ENCODE peak calls at places on chromosomes 16 and 17, in ten cellular contexts. B is pancreas, L is retina, T is H1, M is WTC11, R is NCI-H510A, N is endothelial cell, Z is fibroblast of villous mesenchyme, W is transverse colon, U is NCI-H1092 treated with DMSO at 0.1 percent for 48 hours. K is an unnamed sample.

GRCh38 chr17:62749926-62750325 is 58.2 kb downstream of the MARCHF10 start:
- DNase-seq in M (no peak), N (no peak), W (no peak), U (no peak), B (no peak), L (no peak), Z (no peak), T (no peak), R (no peak), K (no peak)

GRCh38 chr17:66605561-66605960 is 229.4 kb upstream of the CACNG5 start:
- DNase-seq in M (no peak), R (no peak), Z (peak; percentile 57), B (no peak), W (no peak), L (no peak), N (no peak), U (no peak), T (no peak), K (no peak)

GRCh38 chr16:71540-72341 is 690 bp downstream of the RHBDF1 start:
- DNase-seq in B (peak; percentile 66), M (peak; percentile 78), N (peak; percentile 51), L (peak; percentile 73), R (peak; percentile 88), W (peak; percentile 79), U (no peak), T (peak; percentile 85), Z (peak; percentile 83), K (peak; percentile 46)

GRCh38 chr17:61054430-61054829 is 345.2 kb upstream of the TBX2 start:
- DNase-seq in Z (no peak), R (no peak), T (no peak), M (no peak), B (no peak), W (no peak), U (no peak), N (no peak), L (no peak), K (no peak)

GRCh38 chr16:12320298-12320706 is 343.8 kb downstream of the SNX29 start:
- DNase-seq in B (no peak), U (no peak), L (no peak), T (no peak), W (no peak), M (no peak), Z (no peak), N (no peak), R (peak; percentile 35), K (no peak)

GRCh38 chr16:1923299-1924034 is 5.3 kb upstream of the HS3ST6 start:
- DNase-seq in U (no peak), R (no peak), L (peak; percentile 63), M (peak; percentile 66), N (no peak), W (peak; percentile 66), T (peak; percentile 86), B (no peak), Z (peak; percentile 76), K (peak; percentile 61)

GRCh38 chr16:70430667-70431536 is 8.0 kb downstream of the ST3GAL2 start:
- DNase-seq in M (no peak), L (no peak), R (no peak), U (no peak), T (no peak), Z (peak; percentile 24), W (peak; percentile 47), N (peak; percentile 31), B (no peak), K (peak; percentile 33)

GRCh38 chr16:66968847-66969246 is 7.8 kb downstream of the CES3 start:
- DNase-seq in N (no peak), B (no peak), T (no peak), L (no peak), W (no peak), Z (no peak), R (no peak), U (no peak), M (no peak), K (no peak)

GRCh38 chr16:90083139-90083538 is 6.0 kb upstream of the PRDM7 start:
- DNase-seq in Z (no peak), T (no peak), R (no peak), M (no peak), W (no peak), N (no peak), U (no peak), B (no peak), L (no peak), K (no peak)

GRCh38 chr17:41328207-41328606 is 12.7 kb upstream of the KRTAP17-1 start:
- DNase-seq in B (no peak), M (no peak), Z (no peak), W (no peak), L (no peak), R (no peak), U (no peak), T (no peak), N (no peak), K (no peak)

GRCh38 chr16:50470687-50471086 is 77.5 kb upstream of the NKD1 start:
- DNase-seq in U (no peak), R (no peak), L (no peak), N (no peak), T (no peak), M (no peak), B (no peak), W (no peak), Z (no peak), K (no peak)

GRCh38 chr17:31085563-31085962 is 9.2 kb upstream of the NF1 start:
- DNase-seq in Z (peak; percentile 69), U (no peak), L (no peak), R (no peak), N (no peak), T (no peak), M (no peak), B (no peak), W (no peak), K (no peak)

GRCh38 chr16:77414752-77415231 is 20.0 kb downstream of the ADAMTS18 start:
- DNase-seq in T (no peak), Z (no peak), U (no peak), L (no peak), B (no peak), N (no peak), M (no peak), R (no peak), W (no peak), K (no peak)

GRCh38 chr16:56894331-56894917 is 29.4 kb downstream of the SLC12A3 start:
- DNase-seq in Z (no peak), T (no peak), N (no peak), B (no peak), L (no peak), U (no peak), W (no peak), M (no peak), R (no peak), K (no peak)

GRCh38 chr16:81424761-81425160 is 19.8 kb upstream of the CMIP start:
- DNase-seq in T (no peak), U (no peak), W (no peak), Z (no peak), L (no peak), R (no peak), B (no peak), N (no peak), M (no peak), K (no peak)

GRCh38 chr17:16491703-16492612 is at the start of gene LRRC75A:
- DNase-seq in M (peak; percentile 75), B (peak; percentile 40), W (peak; percentile 57), N (peak; percentile 51), T (peak; percentile 74), L (peak; percentile 71), R (no peak), Z (peak; percentile 29), U (peak; percentile 50), K (peak; percentile 60)

GRCh38 chr17:28384281-28385036 is 13.0 kb downstream of the SARM1 start:
- DNase-seq in W (peak; percentile 84), M (peak; percentile 53), Z (no peak), R (no peak), U (no peak), T (peak; percentile 77), L (peak; percentile 30), N (no peak), B (peak; percentile 89), K (peak; percentile 92)

GRCh38 chr17:49963277-49963625 is 5.7 kb upstream of the DLX4 start:
- DNase-seq in B (no peak), T (no peak), R (no peak), W (no peak), L (no peak), M (no peak), N (no peak), U (no peak), Z (no peak), K (no peak)

GRCh38 chr17:65183736-65184135 is 46.6 kb downstream of the RGS9 start:
- DNase-seq in T (peak; percentile 72), M (peak; percentile 55), L (no peak), N (peak; percentile 41), U (no peak), W (no peak), B (no peak), Z (no peak), R (no peak), K (no peak)

GRCh38 chr16:89449726-89450335 is 40.5 kb downstream of the ANKRD11 start:
- DNase-seq in R (no peak), W (no peak), N (no peak), L (no peak), U (no peak), Z (no peak), T (no peak), B (no peak), M (no peak), K (no peak)

GRCh38 chr17:66809408-66809807 is 25.5 kb upstream of the CACNG5 start:
- DNase-seq in W (no peak), M (no peak), B (no peak), R (no peak), Z (no peak), L (no peak), N (no peak), T (no peak), U (no peak), K (no peak)

GRCh38 chr16:29687755-29688154 is 8.8 kb downstream of the QPRT start:
- DNase-seq in U (no peak), Z (peak; percentile 51), T (no peak), R (no peak), B (no peak), N (no peak), M (no peak), L (no peak), W (no peak), K (no peak)

GRCh38 chr16:49855280-49855821 is 561 bp downstream of the ZNF423 start:
- DNase-seq in T (peak; percentile 86), U (peak; percentile 64), Z (peak; percentile 69), M (peak; percentile 88), R (peak; percentile 81), N (peak; percentile 87), W (peak; percentile 93), L (peak; percentile 88), B (peak; percentile 92), K (peak; percentile 76)

GRCh38 chr17:71936977-71937376 is 183.8 kb upstream of the SOX9 start:
- DNase-seq in B (no peak), L (no peak), W (no peak), T (no peak), R (no peak), Z (no peak), M (no peak), U (no peak), N (no peak), K (no peak)

GRCh38 chr17:35875439-35876139 is 4.6 kb downstream of the CCL5 start:
- DNase-seq in L (no peak), R (no peak), W (no peak), N (no peak), M (no peak), U (no peak), B (no peak), T (no peak), Z (no peak), K (peak; percentile 39)

GRCh38 chr16:72247821-72248253 is 75.9 kb upstream of the PMFBP1 start:
- DNase-seq in M (no peak), L (no peak), R (no peak), U (no peak), W (no peak), N (no peak), Z (peak; percentile 72), T (no peak), B (peak; percentile 61), K (no peak)

GRCh38 chr17:76753061-76753961 is 15.4 kb downstream of the MFSD11 start:
- DNase-seq in M (no peak), R (no peak), Z (no peak), T (no peak), B (no peak), N (no peak), L (no peak), W (no peak), U (no peak), K (peak; percentile 2)

GRCh38 chr16:67928561-67929364 is 2.9 kb downstream of the CTRL start:
- DNase-seq in Z (peak; percentile 54), W (peak; percentile 75), U (peak; percentile 73), M (peak; percentile 88), N (peak; percentile 76), L (peak; percentile 77), R (peak; percentile 50), T (peak; percentile 91), B (peak; percentile 80), K (peak; percentile 71)